ENCODE peak calls at places on chromosomes 4 and X, in ten cellular contexts. Z, C, A, J, B, L, M, E, P and H are unnamed samples.

GRCh38 chrX:74579597-74580209 is 34.7 kb downstream of the RLIM start:
- DNase-seq in P (no peak), C (peak; percentile 18), M (no peak), L (no peak), B (no peak), Z (no peak), E (no peak), A (no peak), J (no peak), H (peak; percentile 12)

GRCh38 chrX:68511255-68511654 is 12.4 kb downstream of the YIPF6 start:
- DNase-seq in Z (no peak), C (no peak), B (peak; percentile 55), J (no peak), E (no peak), P (no peak), A (peak; percentile 46), L (peak; percentile 48), M (peak; percentile 46), H (no peak)

GRCh38 chr4:25032126-25032525 is 1.4 kb upstream of the LGI2 start:
- DNase-seq in E (no peak), J (no peak), A (no peak), P (no peak), C (no peak), Z (no peak), L (no peak), B (no peak), M (no peak), H (no peak)

GRCh38 chr4:158870282-158871049 is 101.6 kb downstream of the FNIP2 start:
- DNase-seq in A (no peak), M (no peak), J (no peak), L (no peak), P (no peak), B (peak; percentile 72), E (no peak), C (no peak), Z (no peak), H (no peak)

GRCh38 chr4:101708640-101709039 is 81.9 kb upstream of the BANK1 start:
- DNase-seq in C (no peak), A (no peak), M (no peak), P (no peak), B (no peak), L (no peak), Z (no peak), E (no peak), J (no peak), H (no peak)

GRCh38 chrX:54825716-54826428 is 18.3 kb downstream of the MAGED2 start:
- DNase-seq in M (no peak), J (no peak), A (peak; percentile 8), P (no peak), C (no peak), L (no peak), B (peak; percentile 18), Z (no peak), E (peak; percentile 13), H (no peak)

GRCh38 chrX:47198026-47198686 is 4.5 kb downstream of the UBA1 start:
- DNase-seq in M (no peak), P (no peak), A (no peak), L (no peak), E (no peak), Z (no peak), B (peak; percentile 66), J (no peak), C (no peak), H (no peak)

GRCh38 chr4:147707892-147708672 is 23.8 kb upstream of the ARHGAP10 start:
- DNase-seq in E (peak; percentile 34), L (peak; percentile 52), B (peak; percentile 72), A (peak; percentile 54), J (peak; percentile 46), C (no peak), P (peak; percentile 58), Z (peak; percentile 40), M (peak; percentile 43), H (no peak)

GRCh38 chr4:138090145-138090917 is 151.8 kb downstream of the SLC7A11 start:
- DNase-seq in M (peak; percentile 63), P (peak; percentile 59), C (peak; percentile 41), Z (no peak), E (peak; percentile 79), B (peak; percentile 71), J (no peak), L (peak; percentile 75), A (peak; percentile 68), H (peak; percentile 57)

GRCh38 chrX:6456196-6456595 is 78.7 kb downstream of the VCX3A start:
- DNase-seq in M (no peak), C (no peak), Z (no peak), A (no peak), L (no peak), E (no peak), P (no peak), J (no peak), B (peak; percentile 6), H (no peak)

GRCh38 chrX:97109730-97110129 is 226.0 kb downstream of the RPA4 start:
- DNase-seq in P (no peak), Z (no peak), E (no peak), C (no peak), L (no peak), B (no peak), M (no peak), A (no peak), J (no peak), H (no peak)

GRCh38 chrX:118654331-118654730 is 73.1 kb upstream of the IL13RA1 start:
- DNase-seq in C (no peak), L (no peak), B (no peak), E (no peak), Z (no peak), J (no peak), P (no peak), M (no peak), A (no peak), H (no peak)

GRCh38 chr4:122562436-122562835 is 58.4 kb downstream of the IL21 start:
- DNase-seq in J (no peak), B (no peak), M (no peak), L (no peak), Z (no peak), C (no peak), A (no peak), E (no peak), P (no peak), H (no peak)

GRCh38 chr4:5051210-5051691 is at the start of gene STK32B:
- DNase-seq in P (no peak), J (no peak), C (no peak), E (peak; percentile 45), L (peak; percentile 33), A (peak; percentile 55), B (peak; percentile 87), M (no peak), Z (no peak), H (peak; percentile 67)

DNA sequence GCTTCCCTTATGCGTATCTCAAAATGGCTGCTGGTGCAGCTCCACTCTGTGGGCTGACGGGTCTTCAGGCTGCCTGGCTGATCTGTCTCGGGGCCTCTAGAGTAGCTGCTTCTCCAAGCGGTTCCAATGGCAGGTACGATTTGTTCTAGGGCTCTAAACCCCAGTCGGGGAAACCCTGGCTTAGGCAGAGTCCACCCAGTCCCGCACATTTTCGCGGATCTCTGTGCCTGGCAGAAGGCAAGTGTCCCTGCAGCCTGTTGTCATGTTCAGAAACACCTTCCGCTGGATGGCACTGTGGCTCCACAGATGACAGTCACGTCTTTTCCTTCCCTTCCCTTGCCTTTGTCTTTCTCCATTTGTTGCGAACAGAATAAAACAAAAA is 54.4 kb downstream of the NBDY start:
- DNase-seq in P (no peak), M (peak; percentile 82), B (peak; percentile 8), C (no peak), A (peak; percentile 73), E (no peak), Z (peak; percentile 72), J (peak; percentile 49), L (no peak), H (peak; percentile 60)
- TF ChIP-seq CTCF in P (peak; percentile 40), M (peak; percentile 63), B (peak; percentile 17), C (no peak), A (peak; percentile 31), E (no peak), Z (no peak), J (no peak), L (no peak), H (peak; percentile 41)

GRCh38 chr4:102828497-102828808 is 1.1 kb upstream of the UBE2D3 start:
- DNase-seq in E (no peak), C (no peak), A (no peak), P (no peak), L (no peak), M (no peak), Z (no peak), J (no peak), B (no peak), H (no peak)

GRCh38 chr4:102826105-102826889 is 1.1 kb downstream of the UBE2D3 start:
- DNase-seq in L (no peak), Z (no peak), M (no peak), A (no peak), C (no peak), J (peak; percentile 32), P (no peak), B (no peak), E (no peak), H (no peak)

GRCh38 chr4:102826890-102827673 is at the start of gene UBE2D3:
- DNase-seq in E (peak; percentile 97), P (peak; percentile 93), L (peak; percentile 75), M (peak; percentile 92), Z (peak; percentile 92), C (peak; percentile 57), A (peak; percentile 89), B (peak; percentile 90), J (peak; percentile 93), H (peak; percentile 95)

GRCh38 chr4:102829803-102830202 is 2.5 kb upstream of the UBE2D3 start:
- DNase-seq in Z (no peak), L (no peak), M (no peak), A (no peak), E (no peak), P (no peak), C (no peak), J (no peak), B (no peak), H (no peak)

GRCh38 chr4:102827674-102828496 is 534 bp upstream of the UBE2D3 start:
- DNase-seq in P (peak; percentile 99), A (peak; percentile 100), L (peak; percentile 87), B (peak; percentile 100), M (peak; percentile 99), E (peak; percentile 100), J (peak; percentile 96), C (peak; percentile 100), Z (peak; percentile 99), H (peak; percentile 100)
- TF ChIP-seq CTCF in P (no peak), A (peak; percentile 19), L (no peak), B (peak; percentile 9), M (no peak), E (no peak), J (no peak), C (no peak), Z (no peak), H (peak; percentile 15)

GRCh38 chrX:137166591-137166990 is 132.8 kb upstream of the GPR101 start:
- DNase-seq in L (no peak), Z (no peak), B (peak; percentile 49), P (no peak), J (no peak), A (peak; percentile 11), M (no peak), E (no peak), C (no peak), H (no peak)
- TF ChIP-seq CTCF in L (peak; percentile 13), Z (no peak), B (peak; percentile 75), P (peak; percentile 54), J (no peak), A (peak; percentile 55), M (no peak), E (no peak), C (no peak), H (no peak)

DNA sequence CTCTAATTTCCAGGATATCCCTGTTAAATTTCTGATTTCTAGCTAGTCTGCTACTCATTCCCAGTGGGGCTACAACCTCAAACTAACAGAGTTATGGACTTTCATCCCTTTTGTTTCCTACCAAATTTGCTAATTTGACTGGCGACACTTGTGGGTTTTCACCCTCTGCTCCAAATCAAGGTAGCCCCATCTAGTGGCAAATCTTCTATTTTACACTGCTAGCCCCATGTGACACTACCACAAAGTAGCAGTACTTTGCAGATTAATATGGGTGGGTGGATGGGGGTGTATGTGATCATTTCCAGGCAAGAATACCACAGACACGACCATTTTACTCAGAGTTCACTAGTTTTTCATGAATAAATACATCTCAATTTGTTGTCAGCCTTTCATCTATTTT is 150.3 kb downstream of the MSL3 start:
- DNase-seq in Z (no peak), A (no peak), B (peak; percentile 57), J (no peak), P (no peak), E (peak; percentile 3), M (no peak), C (no peak), L (peak; percentile 16), H (no peak)
- TF ChIP-seq CTCF in Z (no peak), A (peak; percentile 53), B (peak; percentile 65), J (no peak), P (peak; percentile 35), E (peak; percentile 67), M (no peak), C (peak; percentile 38), L (no peak), H (peak; percentile 35)